ENCODE peak calls at places on chromosomes 3 and 15, in four cellular contexts. One of them, this sample, is unnamed.

GRCh38 chr15:38129531-38130199 is 123.0 kb upstream of the SPRED1 start:
- DNase-seq in transverse colon: peak; percentile 69
- DNase-seq in neural progenitor cell: peak; percentile 50
- DNase-seq in left ventricle myocardium inferior: peak; percentile 53
- DNase-seq in this sample: no peak

GRCh38 chr3:120170223-120170622 is 76.0 kb upstream of the GSK3B start:
- DNase-seq in left ventricle myocardium inferior: no peak
- DNase-seq in neural progenitor cell: no peak
- DNase-seq in transverse colon: no peak
- DNase-seq in this sample: no peak

GRCh38 chr3:48990636-48991421 is 788 bp downstream of the P4HTM start:
- DNase-seq in transverse colon: peak; percentile 39
- DNase-seq in left ventricle myocardium inferior: no peak
- DNase-seq in neural progenitor cell: peak; percentile 72
- DNase-seq in this sample: peak; percentile 62

GRCh38 chr3:41740374-41740773 is 221.5 kb downstream of the ULK4 start:
- DNase-seq in left ventricle myocardium inferior: no peak
- DNase-seq in neural progenitor cell: no peak
- DNase-seq in transverse colon: no peak
- DNase-seq in this sample: no peak

GRCh38 chr15:85137507-85138175 is 156.0 kb downstream of the PDE8A start:
- DNase-seq in neural progenitor cell: peak; percentile 44
- DNase-seq in transverse colon: no peak
- DNase-seq in left ventricle myocardium inferior: no peak
- DNase-seq in this sample: peak; percentile 93

GRCh38 chr15:74264081-74264501 is 28.0 kb downstream of the CCDC33 start:
- DNase-seq in transverse colon: no peak
- DNase-seq in left ventricle myocardium inferior: no peak
- DNase-seq in neural progenitor cell: peak; percentile 43
- DNase-seq in this sample: no peak

GRCh38 chr3:65843732-65844131 is 195.0 kb downstream of the MAGI1 start:
- DNase-seq in transverse colon: no peak
- DNase-seq in left ventricle myocardium inferior: no peak
- DNase-seq in neural progenitor cell: no peak
- DNase-seq in this sample: no peak

GRCh38 chr15:36080759-36081158 is 498.7 kb upstream of the CDIN1 start:
- DNase-seq in transverse colon: no peak
- DNase-seq in left ventricle myocardium inferior: peak; percentile 35
- DNase-seq in neural progenitor cell: no peak
- DNase-seq in this sample: no peak

GRCh38 chr3:73258057-73258456 is 196.6 kb downstream of the EBLN2 start:
- DNase-seq in neural progenitor cell: no peak
- DNase-seq in transverse colon: no peak
- DNase-seq in left ventricle myocardium inferior: no peak
- DNase-seq in this sample: no peak

GRCh38 chr3:27319847-27320526 is 49.2 kb downstream of the NEK10 start:
- DNase-seq in neural progenitor cell: no peak
- DNase-seq in transverse colon: peak; percentile 21
- DNase-seq in left ventricle myocardium inferior: no peak
- DNase-seq in this sample: no peak

GRCh38 chr3:23129062-23129461 is 74.1 kb upstream of the UBE2E2 start:
- DNase-seq in left ventricle myocardium inferior: no peak
- DNase-seq in transverse colon: no peak
- DNase-seq in neural progenitor cell: no peak
- DNase-seq in this sample: no peak

GRCh38 chr3:25097023-25097422 is 331.0 kb upstream of the RARB start:
- DNase-seq in transverse colon: no peak
- DNase-seq in neural progenitor cell: no peak
- DNase-seq in left ventricle myocardium inferior: no peak
- DNase-seq in this sample: no peak

GRCh38 chr3:73427018-73427750 is 197.6 kb downstream of the PDZRN3 start:
- DNase-seq in neural progenitor cell: no peak
- DNase-seq in left ventricle myocardium inferior: no peak
- DNase-seq in transverse colon: no peak
- DNase-seq in this sample: peak; percentile 14

GRCh38 chr3:120475722-120476385 is 25.1 kb upstream of the FSTL1 start:
- DNase-seq in neural progenitor cell: no peak
- DNase-seq in left ventricle myocardium inferior: no peak
- DNase-seq in transverse colon: no peak
- DNase-seq in this sample: peak; percentile 29

GRCh38 chr15:90201944-90202375 is 830 bp downstream of the SEMA4B start:
- DNase-seq in transverse colon: no peak
- DNase-seq in neural progenitor cell: peak; percentile 55
- DNase-seq in left ventricle myocardium inferior: no peak
- DNase-seq in this sample: no peak

GRCh38 chr3:143081844-143082778 is 37.5 kb upstream of the CHST2 start:
- DNase-seq in neural progenitor cell: no peak
- DNase-seq in left ventricle myocardium inferior: no peak
- DNase-seq in transverse colon: peak; percentile 24
- DNase-seq in this sample: no peak

GRCh38 chr15:37777006-37777405 is 157.4 kb upstream of the TMCO5A start:
- DNase-seq in left ventricle myocardium inferior: no peak
- DNase-seq in neural progenitor cell: no peak
- DNase-seq in transverse colon: no peak
- DNase-seq in this sample: no peak

GRCh38 chr3:164741869-164742268 is 336.4 kb downstream of the SI start:
- DNase-seq in neural progenitor cell: no peak
- DNase-seq in transverse colon: no peak
- DNase-seq in left ventricle myocardium inferior: no peak
- DNase-seq in this sample: no peak

GRCh38 chr3:185715091-185715490 is 109.8 kb downstream of the IGF2BP2 start:
- DNase-seq in neural progenitor cell: peak; percentile 70
- DNase-seq in left ventricle myocardium inferior: no peak
- DNase-seq in transverse colon: peak; percentile 17
- DNase-seq in this sample: no peak

GRCh38 chr3:66101901-66102300 is 63.2 kb upstream of the MAGI1 start:
- DNase-seq in neural progenitor cell: no peak
- DNase-seq in left ventricle myocardium inferior: no peak
- DNase-seq in transverse colon: no peak
- DNase-seq in this sample: no peak

GRCh38 chr3:16094644-16095272 is 79.7 kb upstream of the GALNT15 start:
- DNase-seq in left ventricle myocardium inferior: no peak
- DNase-seq in neural progenitor cell: no peak
- DNase-seq in transverse colon: no peak
- DNase-seq in this sample: no peak

GRCh38 chr3:57974796-57975388 is 33.3 kb upstream of the FLNB start:
- DNase-seq in transverse colon: no peak
- DNase-seq in neural progenitor cell: no peak
- DNase-seq in left ventricle myocardium inferior: no peak
- DNase-seq in this sample: no peak

GRCh38 chr3:112464264-112464663 is 35.0 kb downstream of the BTLA start:
- DNase-seq in neural progenitor cell: no peak
- DNase-seq in transverse colon: no peak
- DNase-seq in left ventricle myocardium inferior: no peak
- DNase-seq in this sample: no peak

GRCh38 chr3:45187597-45188210 is 38.4 kb downstream of the TMEM158 start:
- DNase-seq in transverse colon: no peak
- DNase-seq in left ventricle myocardium inferior: no peak
- DNase-seq in neural progenitor cell: no peak
- DNase-seq in this sample: peak; percentile 24

GRCh38 chr3:14093831-14094230 is 30.8 kb downstream of the CHCHD4 start:
- DNase-seq in neural progenitor cell: no peak
- DNase-seq in left ventricle myocardium inferior: no peak
- DNase-seq in transverse colon: no peak
- DNase-seq in this sample: peak; percentile 12

GRCh38 chr3:114333180-114333922 is 39.5 kb downstream of the TIGIT start:
- DNase-seq in transverse colon: no peak
- DNase-seq in neural progenitor cell: peak; percentile 10
- DNase-seq in left ventricle myocardium inferior: no peak
- DNase-seq in this sample: no peak

GRCh38 chr3:51982352-51982837 is 940 bp upstream of the ACY1 start:
- DNase-seq in left ventricle myocardium inferior: no peak
- DNase-seq in neural progenitor cell: peak; percentile 68
- DNase-seq in transverse colon: peak; percentile 83
- DNase-seq in this sample: peak; percentile 70

GRCh38 chr3:19149388-19149787 is 1.1 kb downstream of the KCNH8 start:
- DNase-seq in left ventricle myocardium inferior: no peak
- DNase-seq in neural progenitor cell: peak; percentile 73
- DNase-seq in transverse colon: no peak
- DNase-seq in this sample: no peak

GRCh38 chr15:34682673-34683072 is 72.1 kb downstream of the GJD2 start:
- DNase-seq in left ventricle myocardium inferior: no peak
- DNase-seq in transverse colon: no peak
- DNase-seq in neural progenitor cell: no peak
- DNase-seq in this sample: no peak

GRCh38 chr3:65575376-65575840 is 463.3 kb downstream of the MAGI1 start:
- DNase-seq in transverse colon: no peak
- DNase-seq in left ventricle myocardium inferior: no peak
- DNase-seq in neural progenitor cell: no peak
- DNase-seq in this sample: no peak

GRCh38 chr3:175479800-175480199 is 620.7 kb downstream of the NAALADL2 start:
- DNase-seq in transverse colon: no peak
- DNase-seq in left ventricle myocardium inferior: no peak
- DNase-seq in neural progenitor cell: no peak
- DNase-seq in this sample: no peak

GRCh38 chr3:129078510-129078909 is 17.9 kb downstream of the GP9 start:
- DNase-seq in left ventricle myocardium inferior: no peak
- DNase-seq in transverse colon: no peak
- DNase-seq in neural progenitor cell: no peak
- DNase-seq in this sample: no peak

GRCh38 chr15:94387854-94388441 is 156.6 kb downstream of the MCTP2 start:
- DNase-seq in transverse colon: no peak
- DNase-seq in neural progenitor cell: no peak
- DNase-seq in left ventricle myocardium inferior: no peak
- DNase-seq in this sample: no peak

GRCh38 chr3:71022552-71023335 is 560.8 kb downstream of the FOXP1 start:
- DNase-seq in neural progenitor cell: peak; percentile 68
- DNase-seq in left ventricle myocardium inferior: no peak
- DNase-seq in transverse colon: no peak
- DNase-seq in this sample: peak; percentile 35

GRCh38 chr3:136994772-136995516 is 37.2 kb downstream of the IL20RB start:
- DNase-seq in transverse colon: peak; percentile 92
- DNase-seq in neural progenitor cell: no peak
- DNase-seq in left ventricle myocardium inferior: peak; percentile 82
- DNase-seq in this sample: no peak

GRCh38 chr3:167734498-167735232 is at the start of gene PDCD10:
- DNase-seq in neural progenitor cell: peak; percentile 99
- DNase-seq in transverse colon: peak; percentile 99
- DNase-seq in left ventricle myocardium inferior: peak; percentile 98
- DNase-seq in this sample: peak; percentile 99

GRCh38 chr3:167735233-167736107 is at the start of gene SERPINI1:
- DNase-seq in left ventricle myocardium inferior: peak; percentile 87
- DNase-seq in neural progenitor cell: peak; percentile 97
- DNase-seq in transverse colon: peak; percentile 91
- DNase-seq in this sample: peak; percentile 88

GRCh38 chr3:167736264-167736787 is 805 bp downstream of the SERPINI1 start:
- DNase-seq in transverse colon: no peak
- DNase-seq in neural progenitor cell: no peak
- DNase-seq in left ventricle myocardium inferior: no peak
- DNase-seq in this sample: no peak

GRCh38 chr3:167732313-167733065 is 2.2 kb downstream of the PDCD10 start:
- DNase-seq in transverse colon: no peak
- DNase-seq in neural progenitor cell: no peak
- DNase-seq in left ventricle myocardium inferior: no peak
- DNase-seq in this sample: no peak

DNA sequence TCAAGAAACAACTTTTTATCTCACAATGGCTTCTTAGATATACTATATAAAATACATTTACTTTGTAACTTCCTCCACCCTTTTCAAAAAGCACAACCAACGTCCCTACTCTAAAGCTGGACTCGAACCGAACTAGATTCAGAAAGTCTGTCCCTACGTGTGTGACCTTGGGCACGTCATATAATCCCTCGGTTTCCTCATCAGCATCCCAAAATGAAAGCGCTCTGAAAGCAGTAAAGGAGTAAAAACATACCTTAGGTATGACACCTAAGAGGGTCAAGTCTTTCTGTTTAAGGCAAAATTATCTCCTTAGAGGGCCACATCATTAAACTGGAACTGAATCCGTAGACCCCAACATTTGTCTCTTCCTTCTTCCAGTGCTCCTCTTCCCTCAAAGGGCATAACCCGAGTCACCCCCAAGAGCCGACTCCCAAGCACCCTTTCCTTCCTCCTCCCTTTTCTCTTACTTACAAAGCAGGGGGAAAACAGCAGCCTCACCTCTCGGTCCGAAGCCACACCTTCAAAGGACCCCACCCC is 663 bp downstream of the PDCD10 start:
- DNase-seq in left ventricle myocardium inferior: no peak
- DNase-seq in transverse colon: no peak
- DNase-seq in neural progenitor cell: peak; percentile 17
- DNase-seq in this sample: no peak
- TF ChIP-seq CTCF in left ventricle myocardium inferior: no peak
- TF ChIP-seq CTCF in transverse colon: no peak
- TF ChIP-seq CTCF in neural progenitor cell: no peak
- TF ChIP-seq CTCF in this sample: no peak

GRCh38 chr3:816605-817004 is 276.2 kb upstream of the CNTN6 start:
- DNase-seq in left ventricle myocardium inferior: no peak
- DNase-seq in neural progenitor cell: no peak
- DNase-seq in transverse colon: no peak
- DNase-seq in this sample: no peak
- H3K4me3 ChIP-seq in left ventricle myocardium inferior: no peak overlapping the region
- H3K4me3 ChIP-seq in neural progenitor cell: no peak overlapping the region
- H3K4me3 ChIP-seq in transverse colon: no peak overlapping the region
- H3K4me3 ChIP-seq in this sample: no peak overlapping the region

DNA sequence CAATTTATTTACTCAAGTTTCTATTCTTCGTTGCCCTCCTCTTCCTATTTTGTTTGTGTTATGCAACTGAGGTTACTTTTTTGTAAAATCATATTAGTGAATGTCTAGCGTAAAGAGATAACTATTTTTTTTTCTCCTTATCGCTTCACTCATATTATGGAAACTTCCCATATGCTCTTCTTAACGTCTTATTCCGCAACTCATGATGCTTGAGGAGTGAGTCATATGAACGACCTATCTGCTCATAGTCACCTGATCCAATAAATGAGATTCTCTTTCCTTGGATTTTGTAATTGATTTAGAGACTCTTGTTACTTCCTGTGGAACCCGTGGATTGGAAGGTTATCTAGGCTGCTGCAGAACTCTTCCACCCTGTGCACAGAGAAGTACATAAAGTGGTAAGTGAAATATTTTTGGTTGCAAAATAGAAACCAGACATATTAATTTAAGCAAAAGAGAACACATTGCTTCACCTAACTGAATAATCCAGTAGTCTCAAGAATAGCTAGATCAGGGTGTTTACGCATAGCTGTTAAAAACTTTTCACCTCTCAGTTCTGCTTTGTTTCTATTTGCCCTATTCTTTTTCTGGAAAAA is 719.3 kb upstream of the SGO1 start:
- DNase-seq in neural progenitor cell: no peak
- DNase-seq in transverse colon: no peak
- DNase-seq in left ventricle myocardium inferior: no peak
- DNase-seq in this sample: no peak
- H3K9me3 ChIP-seq in neural progenitor cell: no peaks in the 10 kb centered on the region
- H3K9me3 ChIP-seq in transverse colon: no peaks in the 10 kb centered on the region
- H3K9me3 ChIP-seq in left ventricle myocardium inferior: no peaks in the 10 kb centered on the region
- H3K9me3 ChIP-seq in this sample: no peaks in the 10 kb centered on the region

DNA sequence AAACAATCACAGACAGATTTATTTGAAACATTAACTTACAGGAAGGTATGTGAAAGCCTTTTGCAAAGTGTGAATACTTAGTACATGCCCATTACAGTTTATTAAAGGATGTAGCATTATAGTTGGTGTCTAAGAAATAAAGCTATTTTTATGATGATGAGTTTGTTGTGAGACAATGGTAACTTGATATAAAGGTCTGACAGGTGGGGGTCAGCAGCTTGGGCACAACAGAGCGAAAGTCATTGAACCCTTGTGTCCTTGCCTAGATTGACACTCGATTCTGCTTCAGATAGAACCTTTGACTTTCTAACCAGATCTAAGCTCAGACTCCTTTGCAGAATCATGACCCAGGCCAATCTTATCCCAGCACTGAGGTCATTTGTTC is 777.9 kb downstream of the NTRK3 start:
- DNase-seq in left ventricle myocardium inferior: no peak
- DNase-seq in transverse colon: no peak
- DNase-seq in neural progenitor cell: no peak
- DNase-seq in this sample: no peak
- TF ChIP-seq CTCF in left ventricle myocardium inferior: no peak
- TF ChIP-seq CTCF in transverse colon: no peak
- TF ChIP-seq CTCF in neural progenitor cell: no peak
- TF ChIP-seq CTCF in this sample: no peak

This sample was measured in WERI-Rb-1.